ENCODE peak calls at places on chromosome 4, in seven cellular contexts. One of them, this sample, is unnamed.

GRCh38 chr4:163920426-163920825 is 425.9 kb downstream of the TMA16 start:
- DNase-seq in dermis blood vessel endothelial cell: no peak
- DNase-seq in AG09309: no peak
- DNase-seq in neural crest cell: no peak
- DNase-seq in head of caudate nucleus: no peak
- DNase-seq in IMR-90: no peak
- DNase-seq in amniotic stem cell: no peak
- DNase-seq in this sample: no peak

GRCh38 chr4:121155893-121156292 is 8.2 kb downstream of the TNIP3 start:
- DNase-seq in dermis blood vessel endothelial cell: peak; percentile 91
- DNase-seq in AG09309: peak; percentile 82
- DNase-seq in neural crest cell: no peak
- DNase-seq in head of caudate nucleus: no peak
- DNase-seq in IMR-90: peak; percentile 94
- DNase-seq in amniotic stem cell: peak; percentile 61
- DNase-seq in this sample: no peak

GRCh38 chr4:27894951-27895350 is 1034.3 kb downstream of the STIM2 start:
- DNase-seq in dermis blood vessel endothelial cell: no peak
- DNase-seq in AG09309: no peak
- DNase-seq in neural crest cell: no peak
- DNase-seq in head of caudate nucleus: no peak
- DNase-seq in IMR-90: peak; percentile 4
- DNase-seq in amniotic stem cell: no peak
- DNase-seq in this sample: no peak

GRCh38 chr4:124135409-124135813 is 577.1 kb downstream of the ANKRD50 start:
- DNase-seq in dermis blood vessel endothelial cell: no peak
- DNase-seq in AG09309: no peak
- DNase-seq in neural crest cell: no peak
- DNase-seq in head of caudate nucleus: no peak
- DNase-seq in IMR-90: peak; percentile 60
- DNase-seq in amniotic stem cell: no peak
- DNase-seq in this sample: no peak

GRCh38 chr4:150321113-150321512 is 242.9 kb downstream of the DCLK2 start:
- DNase-seq in dermis blood vessel endothelial cell: no peak
- DNase-seq in AG09309: no peak
- DNase-seq in neural crest cell: no peak
- DNase-seq in head of caudate nucleus: no peak
- DNase-seq in IMR-90: no peak
- DNase-seq in amniotic stem cell: no peak
- DNase-seq in this sample: no peak

GRCh38 chr4:22607382-22607781 is 85.4 kb upstream of the GBA3 start:
- DNase-seq in dermis blood vessel endothelial cell: peak; percentile 28
- DNase-seq in AG09309: peak; percentile 0
- DNase-seq in neural crest cell: no peak
- DNase-seq in head of caudate nucleus: peak; percentile 35
- DNase-seq in IMR-90: peak; percentile 31
- DNase-seq in amniotic stem cell: peak; percentile 1
- DNase-seq in this sample: no peak

GRCh38 chr4:39970559-39971270 is 7.0 kb downstream of the PDS5A start:
- DNase-seq in dermis blood vessel endothelial cell: no peak
- DNase-seq in AG09309: no peak
- DNase-seq in neural crest cell: no peak
- DNase-seq in head of caudate nucleus: no peak
- DNase-seq in IMR-90: no peak
- DNase-seq in amniotic stem cell: no peak
- DNase-seq in this sample: no peak

GRCh38 chr4:156298230-156298629 is 344.6 kb upstream of the CTSO start:
- DNase-seq in dermis blood vessel endothelial cell: no peak
- DNase-seq in AG09309: peak; percentile 80
- DNase-seq in neural crest cell: no peak
- DNase-seq in head of caudate nucleus: no peak
- DNase-seq in IMR-90: peak; percentile 97
- DNase-seq in amniotic stem cell: peak; percentile 56
- DNase-seq in this sample: peak; percentile 19

GRCh38 chr4:180057198-180057821 is 2185.9 kb upstream of the TENM3 start:
- DNase-seq in dermis blood vessel endothelial cell: no peak
- DNase-seq in AG09309: no peak
- DNase-seq in neural crest cell: no peak
- DNase-seq in head of caudate nucleus: no peak
- DNase-seq in IMR-90: no peak
- DNase-seq in amniotic stem cell: no peak
- DNase-seq in this sample: no peak

GRCh38 chr4:153198739-153199138 is 5.5 kb upstream of the TRIM2 start:
- DNase-seq in dermis blood vessel endothelial cell: no peak
- DNase-seq in AG09309: no peak
- DNase-seq in neural crest cell: no peak
- DNase-seq in head of caudate nucleus: no peak
- DNase-seq in IMR-90: no peak
- DNase-seq in amniotic stem cell: no peak
- DNase-seq in this sample: no peak

GRCh38 chr4:110296892-110297291 is 98.5 kb upstream of the ELOVL6 start:
- DNase-seq in dermis blood vessel endothelial cell: no peak
- DNase-seq in AG09309: no peak
- DNase-seq in neural crest cell: no peak
- DNase-seq in head of caudate nucleus: no peak
- DNase-seq in IMR-90: no peak
- DNase-seq in amniotic stem cell: no peak
- DNase-seq in this sample: no peak

GRCh38 chr4:104395219-104395618 is 99.5 kb downstream of the CXXC4 start:
- DNase-seq in dermis blood vessel endothelial cell: no peak
- DNase-seq in AG09309: no peak
- DNase-seq in neural crest cell: no peak
- DNase-seq in head of caudate nucleus: no peak
- DNase-seq in IMR-90: no peak
- DNase-seq in amniotic stem cell: no peak
- DNase-seq in this sample: no peak

GRCh38 chr4:40971346-40971745 is 221.6 kb downstream of the NSUN7 start:
- DNase-seq in dermis blood vessel endothelial cell: no peak
- DNase-seq in AG09309: no peak
- DNase-seq in neural crest cell: no peak
- DNase-seq in head of caudate nucleus: no peak
- DNase-seq in IMR-90: no peak
- DNase-seq in amniotic stem cell: no peak
- DNase-seq in this sample: no peak

GRCh38 chr4:55125087-55125721 is at the start of gene KDR:
- DNase-seq in dermis blood vessel endothelial cell: peak; percentile 81
- DNase-seq in AG09309: no peak
- DNase-seq in neural crest cell: peak; percentile 56
- DNase-seq in head of caudate nucleus: no peak
- DNase-seq in IMR-90: no peak
- DNase-seq in amniotic stem cell: no peak
- DNase-seq in this sample: peak; percentile 29

GRCh38 chr4:81715335-81715734 is 243.6 kb upstream of the RASGEF1B start:
- DNase-seq in dermis blood vessel endothelial cell: no peak
- DNase-seq in AG09309: no peak
- DNase-seq in neural crest cell: no peak
- DNase-seq in head of caudate nucleus: no peak
- DNase-seq in IMR-90: no peak
- DNase-seq in amniotic stem cell: no peak
- DNase-seq in this sample: no peak

GRCh38 chr4:48329193-48329592 is 12.1 kb upstream of the SLAIN2 start:
- DNase-seq in dermis blood vessel endothelial cell: no peak
- DNase-seq in AG09309: no peak
- DNase-seq in neural crest cell: no peak
- DNase-seq in head of caudate nucleus: no peak
- DNase-seq in IMR-90: no peak
- DNase-seq in amniotic stem cell: no peak
- DNase-seq in this sample: no peak

GRCh38 chr4:113821851-113822250 is 60.3 kb upstream of the CAMK2D start:
- DNase-seq in dermis blood vessel endothelial cell: no peak
- DNase-seq in AG09309: no peak
- DNase-seq in neural crest cell: no peak
- DNase-seq in head of caudate nucleus: no peak
- DNase-seq in IMR-90: no peak
- DNase-seq in amniotic stem cell: no peak
- DNase-seq in this sample: no peak

GRCh38 chr4:153792007-153792892 is 3.4 kb upstream of the SFRP2 start:
- DNase-seq in dermis blood vessel endothelial cell: peak; percentile 27
- DNase-seq in AG09309: no peak
- DNase-seq in neural crest cell: peak; percentile 95
- DNase-seq in head of caudate nucleus: peak; percentile 68
- DNase-seq in IMR-90: no peak
- DNase-seq in amniotic stem cell: no peak
- DNase-seq in this sample: no peak

GRCh38 chr4:146949559-146949958 is 3.9 kb upstream of the TTC29 start:
- DNase-seq in dermis blood vessel endothelial cell: no peak
- DNase-seq in AG09309: no peak
- DNase-seq in neural crest cell: no peak
- DNase-seq in head of caudate nucleus: no peak
- DNase-seq in IMR-90: no peak
- DNase-seq in amniotic stem cell: no peak
- DNase-seq in this sample: no peak

GRCh38 chr4:165204462-165204830 is 2.9 kb upstream of the KLHL2 start:
- DNase-seq in dermis blood vessel endothelial cell: peak; percentile 38
- DNase-seq in AG09309: no peak
- DNase-seq in neural crest cell: no peak
- DNase-seq in head of caudate nucleus: no peak
- DNase-seq in IMR-90: peak; percentile 63
- DNase-seq in amniotic stem cell: no peak
- DNase-seq in this sample: no peak

GRCh38 chr4:8710416-8710815 is 117.9 kb downstream of the CPZ start:
- DNase-seq in dermis blood vessel endothelial cell: no peak
- DNase-seq in AG09309: no peak
- DNase-seq in neural crest cell: no peak
- DNase-seq in head of caudate nucleus: no peak
- DNase-seq in IMR-90: no peak
- DNase-seq in amniotic stem cell: no peak
- DNase-seq in this sample: no peak

GRCh38 chr4:88858752-88859151 is 161.1 kb upstream of the NAP1L5 start:
- DNase-seq in dermis blood vessel endothelial cell: no peak
- DNase-seq in AG09309: no peak
- DNase-seq in neural crest cell: no peak
- DNase-seq in head of caudate nucleus: no peak
- DNase-seq in IMR-90: no peak
- DNase-seq in amniotic stem cell: no peak
- DNase-seq in this sample: no peak

GRCh38 chr4:7638984-7639789 is 204.5 kb upstream of the PSAPL1 start:
- DNase-seq in dermis blood vessel endothelial cell: no peak
- DNase-seq in AG09309: no peak
- DNase-seq in neural crest cell: no peak
- DNase-seq in head of caudate nucleus: no peak
- DNase-seq in IMR-90: no peak
- DNase-seq in amniotic stem cell: no peak
- DNase-seq in this sample: no peak

GRCh38 chr4:6467600-6467999 is 4.8 kb downstream of the PPP2R2C start:
- DNase-seq in dermis blood vessel endothelial cell: no peak
- DNase-seq in AG09309: no peak
- DNase-seq in neural crest cell: no peak
- DNase-seq in head of caudate nucleus: no peak
- DNase-seq in IMR-90: no peak
- DNase-seq in amniotic stem cell: no peak
- DNase-seq in this sample: no peak

GRCh38 chr4:48195853-48196252 is 61.8 kb upstream of the TXK start:
- DNase-seq in dermis blood vessel endothelial cell: no peak
- DNase-seq in AG09309: no peak
- DNase-seq in neural crest cell: no peak
- DNase-seq in head of caudate nucleus: no peak
- DNase-seq in IMR-90: no peak
- DNase-seq in amniotic stem cell: no peak
- DNase-seq in this sample: no peak

GRCh38 chr4:25350561-25350960 is 26.5 kb upstream of the ANAPC4 start:
- DNase-seq in dermis blood vessel endothelial cell: peak; percentile 20
- DNase-seq in AG09309: no peak
- DNase-seq in neural crest cell: no peak
- DNase-seq in head of caudate nucleus: no peak
- DNase-seq in IMR-90: no peak
- DNase-seq in amniotic stem cell: no peak
- DNase-seq in this sample: no peak

GRCh38 chr4:15043226-15043625 is 40.9 kb downstream of the CPEB2 start:
- DNase-seq in dermis blood vessel endothelial cell: peak; percentile 27
- DNase-seq in AG09309: no peak
- DNase-seq in neural crest cell: no peak
- DNase-seq in head of caudate nucleus: no peak
- DNase-seq in IMR-90: no peak
- DNase-seq in amniotic stem cell: no peak
- DNase-seq in this sample: no peak

This sample was measured in T1000.